ENCODE peak calls at places on chromosomes 11 and 22, in four cellular contexts. Q, R, U and Z are unnamed samples.

GRCh38 chr22:31142285-31142684 is 2.0 kb upstream of the PLA2G3 start:
- DNase-seq in Q (no peak), R (no peak), U (no peak), Z (no peak)

GRCh38 chr11:73257342-73258103 is 14.6 kb upstream of the P2RY6 start:
- DNase-seq in Q (no peak), R (no peak), U (no peak), Z (no peak)

GRCh38 chr22:27534720-27535125 is 266.8 kb downstream of the MN1 start:
- DNase-seq in Q (no peak), R (no peak), U (no peak), Z (no peak)

GRCh38 chr11:125663910-125664309 is 16.7 kb downstream of the ACRV1 start:
- DNase-seq in Q (no peak), R (no peak), U (no peak), Z (no peak)

GRCh38 chr11:90646706-90647105 is 423.9 kb upstream of the CHORDC1 start:
- DNase-seq in Q (no peak), R (no peak), U (no peak), Z (no peak)

GRCh38 chr22:41672780-41673509 is 15.7 kb downstream of the SNU13 start:
- DNase-seq in Q (no peak), R (no peak), U (no peak), Z (no peak)

GRCh38 chr11:34997872-34998548 is 81.6 kb downstream of the PDHX start:
- DNase-seq in Q (no peak), R (no peak), U (no peak), Z (no peak)

GRCh38 chr11:85756401-85757200 is 54.3 kb downstream of the SYTL2 start:
- DNase-seq in Q (peak; percentile 80), R (no peak), U (peak; percentile 71), Z (no peak)

GRCh38 chr11:66278396-66279091 is 569 bp downstream of the CNIH2 start:
- DNase-seq in Q (no peak), R (no peak), U (peak; percentile 63), Z (peak; percentile 44)

GRCh38 chr22:17513612-17514011 is 49.7 kb upstream of the SLC25A18 start:
- DNase-seq in Q (no peak), R (no peak), U (no peak), Z (no peak)

GRCh38 chr11:46248270-46249102 is 29.0 kb upstream of the CREB3L1 start:
- DNase-seq in Q (no peak), R (no peak), U (no peak), Z (no peak)

GRCh38 chr11:25901415-25901814 is 430.5 kb upstream of the ANO3 start:
- DNase-seq in Q (no peak), R (no peak), U (no peak), Z (no peak)
- H3K4me3 ChIP-seq in Q (no peak overlapping the region), R (no peak overlapping the region), U (no peak overlapping the region), Z (no peak overlapping the region)

GRCh38 chr11:105610796-105611361 is 1.0 kb downstream of the GRIA4 start:
- DNase-seq in Q (no peak), R (no peak), U (no peak), Z (no peak)
- H3K4me3 ChIP-seq in Q (no peak overlapping the region), R (peak overlapping the region; percentile 63), U (no peak overlapping the region), Z (no peak overlapping the region)

DNA sequence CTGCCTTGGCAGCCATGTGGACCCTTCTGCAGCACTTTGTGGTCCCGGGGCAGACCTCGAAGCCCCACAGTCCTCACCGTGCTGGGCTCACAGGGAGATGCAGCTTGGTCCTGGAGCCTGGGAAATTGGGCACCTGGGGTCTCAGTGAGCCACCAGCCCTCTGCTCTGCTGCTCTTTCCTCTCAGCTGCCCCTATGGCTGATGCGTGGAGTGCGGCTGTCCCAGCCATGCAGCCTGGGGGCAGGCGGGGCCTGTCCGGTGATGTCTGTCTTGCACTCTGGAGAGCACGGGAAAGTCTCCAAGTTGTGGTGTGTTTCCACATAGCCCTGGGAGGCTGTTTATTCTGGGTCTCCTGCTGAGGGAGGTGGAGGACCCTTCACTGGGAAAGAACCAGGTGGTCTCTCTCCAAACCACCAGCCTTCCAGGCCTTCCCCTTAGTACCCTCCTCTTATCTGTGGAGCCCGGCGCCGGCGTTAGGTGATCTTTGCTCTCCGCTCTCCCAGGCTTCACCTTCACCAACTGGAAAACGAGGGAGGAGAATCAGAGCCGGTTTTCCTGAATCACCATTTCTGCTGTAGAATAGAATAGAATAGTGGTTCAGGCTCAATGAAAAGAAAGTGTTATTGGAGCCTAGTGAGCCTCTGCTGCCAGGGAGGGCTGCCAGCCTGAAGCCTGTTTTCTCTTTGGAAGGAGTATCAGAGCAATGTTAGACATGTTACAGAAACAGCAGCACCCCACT is 41.2 kb upstream of the GRAMD4 start:
- DNase-seq in Q (peak; percentile 76), R (no peak), U (no peak), Z (no peak)
- H3K4me3 ChIP-seq in Q (peak overlapping the region; percentile 79), R (no peak overlapping the region), U (no peak overlapping the region), Z (no peak overlapping the region)

GRCh38 chr11:62599909-62600308 is 1.8 kb downstream of the MTA2 start:
- DNase-seq in Q (no peak), R (no peak), U (no peak), Z (no peak)
- H3K4me3 ChIP-seq in Q (peak overlapping the region; percentile 87), R (no peak overlapping the region), U (peak overlapping the region; percentile 89), Z (peak overlapping the region; percentile 96)

GRCh38 chr11:93734427-93735222 is 6.7 kb downstream of the TAF1D start:
- DNase-seq in Q (no peak), R (no peak), U (no peak), Z (no peak)

GRCh38 chr11:93735627-93736026 is 5.7 kb downstream of the TAF1D start:
- DNase-seq in Q (no peak), R (no peak), U (no peak), Z (no peak)

GRCh38 chr11:93737904-93738612 is 3.2 kb downstream of the TAF1D start:
- DNase-seq in Q (no peak), R (no peak), U (no peak), Z (no peak)

GRCh38 chr11:93738647-93739081 is 2.6 kb downstream of the TAF1D start:
- DNase-seq in Q (no peak), R (no peak), U (no peak), Z (no peak)

GRCh38 chr11:93736129-93736528 is 5.2 kb downstream of the TAF1D start:
- DNase-seq in Q (no peak), R (no peak), U (no peak), Z (no peak)
- H3K4me3 ChIP-seq in Q (no peak overlapping the region), R (no peak overlapping the region), U (no peak overlapping the region), Z (no peak overlapping the region)

GRCh38 chr11:119586181-119586580 is 142.8 kb downstream of the NECTIN1 start:
- DNase-seq in Q (no peak), R (no peak), U (no peak), Z (no peak)

GRCh38 chr11:119583585-119583984 is 145.4 kb downstream of the NECTIN1 start:
- DNase-seq in Q (no peak), R (no peak), U (no peak), Z (no peak)

GRCh38 chr11:119584193-119585037 is 144.6 kb downstream of the NECTIN1 start:
- DNase-seq in Q (peak; percentile 35), R (no peak), U (no peak), Z (peak; percentile 86)

GRCh38 chr11:119589011-119589410 is 140.0 kb downstream of the NECTIN1 start:
- DNase-seq in Q (no peak), R (no peak), U (no peak), Z (no peak)

DNA sequence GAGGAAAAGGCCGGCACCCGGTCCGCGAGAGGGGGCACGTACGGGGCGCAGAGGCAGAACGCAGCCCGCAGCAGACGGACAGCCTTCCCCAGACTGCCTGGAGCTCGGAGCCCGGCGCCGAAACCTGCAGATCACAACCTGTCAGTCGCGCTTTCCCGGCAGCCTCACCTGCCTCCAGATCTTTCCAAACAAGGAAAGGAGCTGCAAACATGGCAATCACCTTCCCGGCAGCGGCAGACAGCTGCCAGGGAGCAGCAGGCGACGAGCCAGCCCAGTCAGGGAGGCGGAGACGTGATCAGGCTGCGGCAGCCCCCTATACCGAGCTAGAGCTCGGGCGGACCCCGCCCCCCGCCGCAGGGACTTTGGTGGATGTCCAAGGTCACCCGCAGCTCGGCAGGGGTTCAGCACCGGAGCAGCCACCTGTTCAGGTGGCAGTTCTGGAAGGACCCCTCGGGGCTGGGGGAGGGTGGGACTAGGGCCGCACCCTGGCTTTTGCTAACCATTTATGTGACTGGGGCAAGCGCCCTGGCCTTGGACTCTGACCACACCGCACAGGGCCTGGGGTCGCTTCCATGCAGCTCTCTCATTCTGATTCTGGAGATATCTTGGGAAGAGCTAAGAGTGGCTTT is 143.8 kb downstream of the NECTIN1 start:
- DNase-seq in Q (peak; percentile 26), R (no peak), U (no peak), Z (no peak)
- H3K4me3 ChIP-seq in Q (peak overlapping the region; percentile 35), R (peak overlapping the region; percentile 42), U (no peak overlapping the region), Z (peak overlapping the region; percentile 30)